ENCODE peak calls at places on chromosomes 3 and 15, in five cellular contexts. One of them, this sample, is unnamed.

GRCh38 chr3:90011136-90011535 is 903.7 kb downstream of the EPHA3 start:
- DNase-seq in T47D: no peak
- DNase-seq in CD8-positive, alpha-beta memory T cell: no peak
- DNase-seq in stimulated activated CD8-positive, alpha-beta memory T cell treated with anti-CD3 and anti-CD28 coated beads, Interleukin-7, amount 100 ng/mL, for 1 hour: no peak
- DNase-seq in B cell: no peak
- DNase-seq in this sample: no peak

GRCh38 chr3:148601766-148602685 is 95.7 kb upstream of the AGTR1 start:
- DNase-seq in T47D: no peak
- DNase-seq in CD8-positive, alpha-beta memory T cell: no peak
- DNase-seq in B cell: no peak
- DNase-seq in stimulated activated CD8-positive, alpha-beta memory T cell treated with anti-CD3 and anti-CD28 coated beads, Interleukin-7, amount 100 ng/mL, for 1 hour: no peak
- DNase-seq in this sample: no peak

GRCh38 chr15:99247063-99247462 is 2.3 kb downstream of the TTC23 start:
- DNase-seq in CD8-positive, alpha-beta memory T cell: no peak
- DNase-seq in stimulated activated CD8-positive, alpha-beta memory T cell treated with anti-CD3 and anti-CD28 coated beads, Interleukin-7, amount 100 ng/mL, for 1 hour: no peak
- DNase-seq in T47D: no peak
- DNase-seq in B cell: no peak
- DNase-seq in this sample: no peak

GRCh38 chr3:45546636-45547201 is 47.8 kb upstream of the LIMD1 start:
- DNase-seq in B cell: no peak
- DNase-seq in stimulated activated CD8-positive, alpha-beta memory T cell treated with anti-CD3 and anti-CD28 coated beads, Interleukin-7, amount 100 ng/mL, for 1 hour: no peak
- DNase-seq in T47D: no peak
- DNase-seq in CD8-positive, alpha-beta memory T cell: no peak
- DNase-seq in this sample: no peak

GRCh38 chr3:73136941-73137340 is 75.5 kb downstream of the EBLN2 start:
- DNase-seq in CD8-positive, alpha-beta memory T cell: no peak
- DNase-seq in B cell: no peak
- DNase-seq in stimulated activated CD8-positive, alpha-beta memory T cell treated with anti-CD3 and anti-CD28 coated beads, Interleukin-7, amount 100 ng/mL, for 1 hour: no peak
- DNase-seq in T47D: no peak
- DNase-seq in this sample: no peak

GRCh38 chr15:57286446-57287127 is 89.7 kb upstream of the CGNL1 start:
- DNase-seq in CD8-positive, alpha-beta memory T cell: no peak
- DNase-seq in stimulated activated CD8-positive, alpha-beta memory T cell treated with anti-CD3 and anti-CD28 coated beads, Interleukin-7, amount 100 ng/mL, for 1 hour: no peak
- DNase-seq in B cell: no peak
- DNase-seq in T47D: no peak
- DNase-seq in this sample: no peak

GRCh38 chr3:132517311-132517710 is 79.8 kb upstream of the ACKR4 start:
- DNase-seq in T47D: no peak
- DNase-seq in B cell: no peak
- DNase-seq in CD8-positive, alpha-beta memory T cell: no peak
- DNase-seq in stimulated activated CD8-positive, alpha-beta memory T cell treated with anti-CD3 and anti-CD28 coated beads, Interleukin-7, amount 100 ng/mL, for 1 hour: no peak
- DNase-seq in this sample: no peak

GRCh38 chr3:183265157-183265642 is 12.1 kb downstream of the B3GNT5 start:
- DNase-seq in B cell: no peak
- DNase-seq in T47D: no peak
- DNase-seq in CD8-positive, alpha-beta memory T cell: no peak
- DNase-seq in stimulated activated CD8-positive, alpha-beta memory T cell treated with anti-CD3 and anti-CD28 coated beads, Interleukin-7, amount 100 ng/mL, for 1 hour: no peak
- DNase-seq in this sample: no peak

GRCh38 chr3:138850151-138850550 is 15.4 kb upstream of the PIK3CB start:
- DNase-seq in T47D: no peak
- DNase-seq in B cell: no peak
- DNase-seq in CD8-positive, alpha-beta memory T cell: no peak
- DNase-seq in stimulated activated CD8-positive, alpha-beta memory T cell treated with anti-CD3 and anti-CD28 coated beads, Interleukin-7, amount 100 ng/mL, for 1 hour: no peak
- DNase-seq in this sample: no peak

GRCh38 chr3:122942937-122943827 is 84.4 kb downstream of the SEMA5B start:
- DNase-seq in B cell: peak; percentile 66
- DNase-seq in CD8-positive, alpha-beta memory T cell: no peak
- DNase-seq in stimulated activated CD8-positive, alpha-beta memory T cell treated with anti-CD3 and anti-CD28 coated beads, Interleukin-7, amount 100 ng/mL, for 1 hour: no peak
- DNase-seq in T47D: peak; percentile 79
- DNase-seq in this sample: peak; percentile 69

GRCh38 chr15:65580287-65580686 is 30.6 kb downstream of the INTS14 start:
- DNase-seq in stimulated activated CD8-positive, alpha-beta memory T cell treated with anti-CD3 and anti-CD28 coated beads, Interleukin-7, amount 100 ng/mL, for 1 hour: no peak
- DNase-seq in B cell: no peak
- DNase-seq in CD8-positive, alpha-beta memory T cell: no peak
- DNase-seq in T47D: no peak
- DNase-seq in this sample: no peak

GRCh38 chr3:110246796-110247369 is 824.7 kb upstream of the NECTIN3 start:
- DNase-seq in stimulated activated CD8-positive, alpha-beta memory T cell treated with anti-CD3 and anti-CD28 coated beads, Interleukin-7, amount 100 ng/mL, for 1 hour: no peak
- DNase-seq in B cell: no peak
- DNase-seq in CD8-positive, alpha-beta memory T cell: no peak
- DNase-seq in T47D: no peak
- DNase-seq in this sample: no peak

GRCh38 chr15:97961067-97961954 is 808 bp downstream of the ARRDC4 start:
- DNase-seq in T47D: peak; percentile 23
- DNase-seq in stimulated activated CD8-positive, alpha-beta memory T cell treated with anti-CD3 and anti-CD28 coated beads, Interleukin-7, amount 100 ng/mL, for 1 hour: no peak
- DNase-seq in B cell: no peak
- DNase-seq in CD8-positive, alpha-beta memory T cell: no peak
- DNase-seq in this sample: no peak

GRCh38 chr3:171072432-171072831 is 45.9 kb upstream of the SLC2A2 start:
- DNase-seq in CD8-positive, alpha-beta memory T cell: no peak
- DNase-seq in stimulated activated CD8-positive, alpha-beta memory T cell treated with anti-CD3 and anti-CD28 coated beads, Interleukin-7, amount 100 ng/mL, for 1 hour: no peak
- DNase-seq in B cell: no peak
- DNase-seq in T47D: no peak
- DNase-seq in this sample: no peak

GRCh38 chr3:126908752-126909275 is 74.1 kb upstream of the PLXNA1 start:
- DNase-seq in CD8-positive, alpha-beta memory T cell: no peak
- DNase-seq in stimulated activated CD8-positive, alpha-beta memory T cell treated with anti-CD3 and anti-CD28 coated beads, Interleukin-7, amount 100 ng/mL, for 1 hour: no peak
- DNase-seq in B cell: no peak
- DNase-seq in T47D: no peak
- DNase-seq in this sample: no peak

GRCh38 chr3:197023241-197023997 is 6.2 kb downstream of the MELTF start:
- DNase-seq in B cell: peak; percentile 88
- DNase-seq in CD8-positive, alpha-beta memory T cell: no peak
- DNase-seq in stimulated activated CD8-positive, alpha-beta memory T cell treated with anti-CD3 and anti-CD28 coated beads, Interleukin-7, amount 100 ng/mL, for 1 hour: no peak
- DNase-seq in T47D: peak; percentile 18
- DNase-seq in this sample: peak; percentile 40

This sample was measured in GM18507.